ENCODE peak calls at places on chromosomes 12 and 14, in seven cellular contexts. Y is PC-3, A is heart left ventricle, X is endothelial cell of umbilical vein, I is pancreas, F is mammary epithelial cell, G is body of pancreas. V is an unnamed sample.
A peak's percentile ranks its signal among the peaks of the same experiment; 100 is the strongest.

GRCh38 chr12:104748790-104749189 is 209.3 kb downstream of the SLC41A2 start:
- DNase-seq in Y (no peak), A (peak; percentile 64), X (no peak), I (no peak), F (no peak), G (no peak), V (peak; percentile 73)

GRCh38 chr14:102088012-102088792 is 1.4 kb upstream of the HSP90AA1 start:
- DNase-seq in Y (no peak), A (peak; percentile 67), X (peak; percentile 56), I (no peak), F (peak; percentile 42), G (peak; percentile 41), V (peak; percentile 52)

GRCh38 chr12:111819191-111820158 is 22.6 kb upstream of the MAPKAPK5 start:
- DNase-seq in Y (peak; percentile 56), A (no peak), X (no peak), I (no peak), F (no peak), G (no peak), V (no peak)

GRCh38 chr12:92065018-92065499 is 80.6 kb downstream of the BTG1 start:
- DNase-seq in Y (no peak), A (no peak), X (no peak), I (no peak), F (no peak), G (peak; percentile 89), V (no peak)

GRCh38 chr14:25833341-25834121 is 764.3 kb downstream of the NOVA1 start:
- DNase-seq in Y (peak; percentile 45), A (peak; percentile 17), X (peak; percentile 46), I (no peak), F (no peak), G (peak; percentile 43), V (no peak)

GRCh38 chr12:53170876-53171724 is 9.4 kb upstream of the ZNF740 start:
- DNase-seq in Y (no peak), A (no peak), X (no peak), I (no peak), F (no peak), G (no peak), V (no peak)

GRCh38 chr14:95711476-95712176 is 2.3 kb downstream of the TCL1A start:
- DNase-seq in Y (no peak), A (no peak), X (no peak), I (no peak), F (no peak), G (no peak), V (no peak)

GRCh38 chr14:72124171-72124570 is 191.9 kb downstream of the RGS6 start:
- DNase-seq in Y (no peak), A (no peak), X (no peak), I (no peak), F (no peak), G (no peak), V (no peak)

GRCh38 chr12:88691811-88692210 is 111.5 kb upstream of the KITLG start:
- DNase-seq in Y (no peak), A (no peak), X (no peak), I (no peak), F (no peak), G (no peak), V (no peak)

GRCh38 chr14:69259531-69260245 is at the start of gene GALNT16:
- DNase-seq in Y (no peak), A (peak; percentile 62), X (peak; percentile 22), I (peak; percentile 81), F (no peak), G (peak; percentile 39), V (peak; percentile 54)

GRCh38 chr12:1928439-1929121 is 10.1 kb upstream of the CACNA2D4 start:
- DNase-seq in Y (no peak), A (no peak), X (no peak), I (no peak), F (no peak), G (no peak), V (no peak)

GRCh38 chr14:99724196-99724891 is 40.2 kb downstream of the CYP46A1 start:
- DNase-seq in Y (no peak), A (no peak), X (no peak), I (no peak), F (no peak), G (no peak), V (no peak)

GRCh38 chr12:41521872-41522379 is 333.8 kb downstream of the PDZRN4 start:
- DNase-seq in Y (peak; percentile 75), A (no peak), X (peak; percentile 92), I (no peak), F (peak; percentile 69), G (no peak), V (no peak)
- H3K27ac ChIP-seq in Y (peak overlapping the region; percentile 25), A (peak overlapping the region; percentile 64), X (peak overlapping the region; percentile 89), I (peak overlapping the region; percentile 5), F (no peak overlapping the region), G (no peak overlapping the region), V (peak overlapping the region; percentile 50)

DNA sequence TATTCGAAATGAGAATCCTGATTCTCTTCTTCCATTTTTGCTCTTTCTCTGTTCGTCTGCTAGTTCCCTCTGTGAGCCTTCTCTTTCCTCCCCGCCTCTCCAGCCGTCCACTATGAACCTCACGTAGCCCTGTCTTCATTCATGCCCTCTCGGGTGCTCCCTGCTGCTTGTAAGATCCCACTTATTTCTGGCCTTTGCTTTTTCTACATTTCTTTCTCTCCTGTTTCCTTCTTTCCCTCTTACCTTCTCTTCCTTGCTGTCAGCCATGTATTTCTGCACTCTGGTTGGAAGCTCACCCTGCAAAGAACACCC is 85.9 kb downstream of the SAMD4A start:
- DNase-seq in Y (no peak), A (no peak), X (no peak), I (no peak), F (no peak), G (no peak), V (no peak)
- H3K4me3 ChIP-seq in Y (peak overlapping the region; percentile 45), A (peak overlapping the region; percentile 27), X (peak overlapping the region; percentile 29), I (no peak overlapping the region), F (peak overlapping the region; percentile 40), G (no peak overlapping the region), V (peak overlapping the region; percentile 39)

GRCh38 chr12:11513288-11513687 is 117.9 kb upstream of the PRB2 start:
- DNase-seq in Y (peak; percentile 36), A (no peak), X (no peak), I (no peak), F (no peak), G (no peak), V (no peak)
- TF ChIP-seq CTCF in Y (peak; percentile 44), A (no peak), X (no peak), I (no peak), F (peak; percentile 11), G (no peak), V (no peak)

GRCh38 chr12:3110579-3110978 is 33.4 kb downstream of the TSPAN9 start:
- DNase-seq in Y (no peak), A (no peak), X (no peak), I (no peak), F (no peak), G (no peak), V (no peak)
- H3K27ac ChIP-seq in Y (no peak overlapping the region), A (no peak overlapping the region), X (no peak overlapping the region), I (no peak overlapping the region), F (no peak overlapping the region), G (no peak overlapping the region), V (no peak overlapping the region)

GRCh38 chr14:24708684-24709083 is 74.7 kb upstream of the GZMB start:
- DNase-seq in Y (no peak), A (no peak), X (no peak), I (no peak), F (no peak), G (no peak), V (no peak)

GRCh38 chr14:24713404-24713803 is 79.4 kb upstream of the GZMB start:
- DNase-seq in Y (no peak), A (no peak), X (no peak), I (no peak), F (no peak), G (no peak), V (no peak)

GRCh38 chr14:24712909-24713308 is 78.9 kb upstream of the GZMB start:
- DNase-seq in Y (no peak), A (no peak), X (no peak), I (no peak), F (no peak), G (no peak), V (no peak)

GRCh38 chr14:24712374-24712773 is 78.4 kb upstream of the GZMB start:
- DNase-seq in Y (no peak), A (no peak), X (no peak), I (no peak), F (no peak), G (no peak), V (no peak)

DNA sequence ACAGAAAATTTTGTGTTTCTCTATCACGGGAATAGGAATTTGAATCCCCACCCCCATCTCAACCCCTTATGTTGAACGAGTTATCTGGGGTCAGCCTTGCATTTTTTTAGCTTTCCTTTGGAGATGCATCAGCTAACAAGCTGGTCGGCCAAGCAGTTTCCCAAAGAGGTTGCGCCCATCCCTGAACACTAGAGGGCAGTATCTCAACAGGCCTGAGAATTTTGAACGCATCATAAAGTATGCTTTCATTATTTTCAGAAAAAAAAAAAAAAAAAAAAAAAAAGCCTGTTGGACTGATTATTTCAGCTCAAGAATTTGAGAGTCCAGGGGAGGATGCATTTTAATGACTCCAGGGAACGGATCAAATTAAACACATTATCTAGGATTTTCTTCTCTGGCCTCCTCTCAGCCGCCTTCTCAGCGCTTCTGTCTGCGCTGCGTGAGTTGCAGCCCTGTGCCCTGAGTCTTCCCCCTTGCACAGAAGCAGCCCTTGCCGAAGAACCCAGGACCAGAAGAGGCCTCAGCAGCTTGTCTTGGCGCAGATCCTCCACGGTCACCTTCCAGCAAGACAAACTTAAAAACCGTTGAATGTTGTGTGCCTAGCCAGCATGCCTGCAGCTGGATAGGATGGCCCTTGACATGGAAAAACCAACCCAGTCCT is 76.5 kb upstream of the GZMB start:
- DNase-seq in Y (peak; percentile 66), A (peak; percentile 45), X (peak; percentile 48), I (no peak), F (peak; percentile 17), G (peak; percentile 64), V (peak; percentile 61)
- H3K4me3 ChIP-seq in Y (peak overlapping the region; percentile 50), A (no peak overlapping the region), X (no peak overlapping the region), I (no peak overlapping the region), F (no peak overlapping the region), G (no peak overlapping the region), V (peak overlapping the region; percentile 32)

DNA sequence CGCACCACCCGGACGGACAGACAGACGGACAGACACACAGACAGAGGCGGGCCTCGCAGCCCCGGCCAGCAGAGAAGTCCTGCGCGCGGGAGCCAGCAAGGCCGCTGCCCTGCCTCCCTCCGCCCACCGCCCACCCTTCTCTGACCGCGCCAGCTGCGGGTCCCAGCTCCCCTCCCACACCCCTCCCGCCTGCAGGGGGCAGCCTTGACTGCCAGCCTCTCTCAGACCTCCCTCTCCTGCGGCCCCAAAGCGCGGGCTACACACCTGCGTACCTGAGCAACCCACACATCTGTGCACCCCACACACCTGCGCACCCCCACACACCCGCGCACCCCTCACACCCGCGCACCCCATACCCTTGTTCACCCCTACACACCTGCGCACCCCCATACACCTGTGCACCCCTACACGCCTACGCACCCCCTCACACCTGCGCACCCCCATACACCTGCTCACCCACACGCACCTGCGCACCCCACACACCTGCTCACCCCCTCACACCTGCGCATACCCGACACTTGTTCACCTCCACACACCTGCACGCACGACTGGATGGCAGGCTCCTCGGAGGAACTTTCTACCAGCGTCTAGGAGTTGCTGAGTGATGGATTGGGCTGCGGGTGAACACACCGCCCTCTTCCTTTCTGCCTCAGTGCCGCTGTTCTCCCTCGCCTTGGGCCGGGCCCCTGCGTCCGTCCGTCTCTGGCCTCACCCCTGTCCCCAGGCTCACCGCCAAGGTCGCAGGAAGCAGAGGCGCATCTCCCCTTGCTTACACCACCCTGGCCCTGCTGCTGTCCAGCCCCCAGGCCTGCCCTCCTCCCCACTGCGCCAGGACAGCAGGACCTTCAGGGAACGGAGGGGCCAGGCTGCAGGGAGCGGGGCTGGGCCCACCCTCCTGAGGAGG is 20.8 kb upstream of the TMEM106C start:
- DNase-seq in Y (no peak), A (no peak), X (no peak), I (no peak), F (no peak), G (peak; percentile 47), V (no peak)
- TF ChIP-seq CTCF in Y (peak; percentile 23), A (no peak), X (peak; percentile 66), I (no peak), F (peak; percentile 12), G (peak; percentile 22), V (no peak)

V was measured in heart right ventricle.